ENCODE peak calls at places on chromosomes 2 and 18, in seven cellular contexts. C, Y, Z, K, D, U and G are unnamed samples.

GRCh38 chr2:55672630-55673029 is 21.0 kb downstream of the PNPT1 start:
- DNase-seq in C (no peak), Y (no peak), Z (no peak), K (no peak), D (peak), U (no peak), G (no peak)

GRCh38 chr2:205133544-205133943 is 548.8 kb upstream of the NRP2 start:
- DNase-seq in C (peak), Y (no peak), Z (peak), K (no peak), D (peak), U (no peak), G (no peak)

GRCh38 chr2:234973008-234973407 is 21.2 kb downstream of the SH3BP4 start:
- DNase-seq in C (no peak), Y (no peak), Z (no peak), K (no peak), D (peak), U (no peak), G (no peak)

GRCh38 chr18:3604626-3605408 is 154.8 kb downstream of the TGIF1 start:
- DNase-seq in C (peak), Y (no peak), Z (no peak), K (no peak), D (peak), U (no peak), G (no peak)

GRCh38 chr2:3332133-3332532 is 45.5 kb downstream of the EIPR1 start:
- DNase-seq in C (no peak), Y (no peak), Z (no peak), K (no peak), D (no peak), U (no peak), G (no peak)

GRCh38 chr18:76803814-76804213 is 18.5 kb upstream of the ZNF236 start:
- DNase-seq in C (peak), Y (peak), Z (peak), K (peak), D (peak), U (no peak), G (peak)

GRCh38 chr2:44170337-44170736 is 1.7 kb downstream of the PPM1B start:
- DNase-seq in C (peak), Y (no peak), Z (no peak), K (no peak), D (peak), U (no peak), G (no peak)

GRCh38 chr2:161077367-161078210 is 82.6 kb upstream of the TANK start:
- DNase-seq in C (peak), Y (peak), Z (peak), K (no peak), D (peak), U (no peak), G (no peak)

GRCh38 chr2:190407246-190407661 is 901 bp upstream of the MFSD6 start:
- DNase-seq in C (no peak), Y (no peak), Z (no peak), K (no peak), D (no peak), U (no peak), G (no peak)

GRCh38 chr2:21367421-21367820 is 243.7 kb downstream of the TDRD15 start:
- DNase-seq in C (no peak), Y (no peak), Z (no peak), K (no peak), D (no peak), U (no peak), G (no peak)

GRCh38 chr2:39737661-39738060 is 41.4 kb downstream of the THUMPD2 start:
- DNase-seq in C (peak), Y (no peak), Z (no peak), K (no peak), D (peak), U (no peak), G (no peak)

GRCh38 chr2:81266106-81266505 is 961.6 kb upstream of the LRRTM1 start:
- DNase-seq in C (peak), Y (no peak), Z (no peak), K (peak), D (no peak), U (no peak), G (no peak)

GRCh38 chr18:58172031-58172430 is 128.0 kb downstream of the NEDD4L start:
- DNase-seq in C (no peak), Y (no peak), Z (no peak), K (no peak), D (no peak), U (no peak), G (no peak)

GRCh38 chr2:121099329-121100318 is 185.4 kb downstream of the TFCP2L1 start:
- DNase-seq in C (no peak), Y (peak), Z (no peak), K (no peak), D (no peak), U (peak), G (no peak)

GRCh38 chr2:216918088-216918680 is 58.3 kb upstream of the TNP1 start:
- DNase-seq in C (peak), Y (peak), Z (peak), K (no peak), D (peak), U (no peak), G (no peak)

GRCh38 chr2:216362730-216363129 is 9.6 kb downstream of the MARCHF4 start:
- DNase-seq in C (peak), Y (no peak), Z (no peak), K (no peak), D (peak), U (no peak), G (no peak)

GRCh38 chr2:239471011-239471792 is 70.4 kb upstream of the HDAC4 start:
- DNase-seq in C (no peak), Y (no peak), Z (no peak), K (no peak), D (no peak), U (no peak), G (no peak)

GRCh38 chr18:79484661-79485621 is 89.2 kb downstream of the NFATC1 start:
- DNase-seq in C (peak), Y (peak), Z (peak), K (no peak), D (peak), U (peak), G (no peak)

GRCh38 chr2:236309669-236310029 is 45.4 kb upstream of the ASB18 start:
- DNase-seq in C (peak), Y (no peak), Z (no peak), K (peak), D (peak), U (no peak), G (peak)
- TF ChIP-seq CTCF in C (peak), Y (peak), Z (no peak), K (peak), D (peak), U (peak), G (peak)

GRCh38 chr2:6877402-6878305 is at the start of gene RSAD2:
- DNase-seq in C (peak), Y (peak), Z (peak), K (no peak), D (peak), U (peak), G (no peak)
- TF ChIP-seq CTCF in C (no peak), Y (no peak), Z (no peak), K (no peak), D (peak), U (no peak), G (no peak)

GRCh38 chr2:54603357-54603756 is 120.1 kb upstream of the EML6 start:
- DNase-seq in C (peak), Y (no peak), Z (no peak), K (no peak), D (no peak), U (no peak), G (no peak)
- TF ChIP-seq CTCF in C (no peak), Y (no peak), Z (no peak), K (no peak), D (no peak), U (no peak), G (no peak)

DNA sequence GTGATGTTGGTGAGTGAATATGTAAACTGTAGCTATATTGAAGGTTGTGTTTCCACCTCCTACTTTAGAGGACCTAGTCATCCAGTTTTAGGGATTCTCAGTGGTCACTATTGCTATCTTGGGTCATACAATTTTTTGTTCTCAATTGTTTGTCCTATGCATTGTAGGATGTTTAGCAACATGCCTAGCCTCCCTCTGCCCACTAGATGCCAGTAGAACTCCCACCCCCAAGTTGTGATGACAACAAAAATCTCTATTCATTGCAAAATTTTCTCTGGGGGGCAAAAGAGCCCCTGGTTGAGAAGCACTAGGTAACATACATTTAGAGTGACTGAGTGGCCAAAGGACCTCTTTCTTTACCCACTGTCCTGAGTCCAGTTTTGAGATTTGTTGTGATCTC is 87.3 kb downstream of the LRRTM4 start:
- DNase-seq in C (no peak), Y (no peak), Z (no peak), K (no peak), D (no peak), U (no peak), G (no peak)
- TF ChIP-seq CTCF in C (no peak), Y (no peak), Z (peak), K (peak), D (no peak), U (no peak), G (no peak)

GRCh38 chr2:10865841-10866240 is 45.9 kb upstream of the KCNF1 start:
- DNase-seq in C (no peak), Y (no peak), Z (no peak), K (no peak), D (no peak), U (no peak), G (no peak)

GRCh38 chr2:10863837-10864236 is 47.9 kb upstream of the KCNF1 start:
- DNase-seq in C (no peak), Y (peak), Z (no peak), K (no peak), D (no peak), U (peak), G (no peak)

GRCh38 chr2:10863047-10863446 is 48.7 kb upstream of the KCNF1 start:
- DNase-seq in C (no peak), Y (no peak), Z (no peak), K (no peak), D (no peak), U (no peak), G (no peak)

GRCh38 chr2:10862330-10862729 is 49.4 kb upstream of the KCNF1 start:
- DNase-seq in C (no peak), Y (no peak), Z (no peak), K (no peak), D (no peak), U (no peak), G (no peak)

DNA sequence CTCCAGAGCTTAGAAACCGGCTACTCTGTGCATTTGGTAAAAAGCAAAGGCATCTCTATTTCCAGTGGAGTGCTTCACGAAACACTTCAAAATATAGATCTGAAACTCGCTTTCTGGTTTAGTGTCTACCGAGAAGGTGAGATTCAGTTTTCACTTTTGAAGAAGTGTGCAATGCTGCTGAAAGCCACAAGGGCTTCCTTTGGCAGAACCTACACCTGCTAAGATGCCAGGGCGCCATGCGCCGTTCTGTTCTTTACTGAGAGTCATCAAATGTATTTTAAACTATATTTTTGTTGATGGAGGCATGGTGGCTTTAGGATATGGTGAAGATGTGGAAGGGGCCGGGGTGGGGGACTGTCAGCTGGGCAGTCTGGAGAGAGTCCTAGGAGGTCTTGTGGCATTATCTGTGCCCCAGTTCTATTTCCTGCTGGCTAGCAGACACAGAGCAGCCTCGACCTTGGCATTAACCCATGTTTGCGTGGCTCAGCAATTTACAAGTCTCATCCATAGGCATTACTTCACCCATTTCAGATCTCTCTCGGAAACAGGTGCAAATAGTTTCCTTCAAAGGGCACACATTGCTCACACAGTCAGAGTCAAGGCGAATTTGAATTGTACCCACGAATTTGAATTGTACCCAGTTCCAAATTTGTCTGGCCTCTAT is 46.7 kb upstream of the KCNF1 start:
- DNase-seq in C (no peak), Y (no peak), Z (no peak), K (no peak), D (no peak), U (no peak), G (no peak)
- TF ChIP-seq CTCF in C (no peak), Y (no peak), Z (no peak), K (peak), D (peak), U (peak), G (no peak)